ENCODE peak calls at places on chromosomes 1 and 21, in five cellular contexts. One of them, this sample, is unnamed.

GRCh38 chr1:150763631-150764223 is 1.9 kb downstream of the CTSS start:
- DNase-seq in upper lobe of left lung: no peak
- DNase-seq in transverse colon: no peak
- DNase-seq in K562: no peak
- DNase-seq in suprapubic skin: no peak
- DNase-seq in this sample: no peak

GRCh38 chr1:52139817-52140540 is 1.9 kb upstream of the ZFYVE9 start:
- DNase-seq in upper lobe of left lung: no peak
- DNase-seq in transverse colon: no peak
- DNase-seq in K562: no peak
- DNase-seq in suprapubic skin: no peak
- DNase-seq in this sample: no peak

GRCh38 chr1:160428655-160429054 is 28.3 kb downstream of the VANGL2 start:
- DNase-seq in upper lobe of left lung: no peak
- DNase-seq in transverse colon: peak; percentile 75
- DNase-seq in K562: peak; percentile 77
- DNase-seq in suprapubic skin: no peak
- DNase-seq in this sample: peak; percentile 66

GRCh38 chr21:24023936-24024335 is 1583.3 kb downstream of the MRPL39 start:
- DNase-seq in upper lobe of left lung: no peak
- DNase-seq in transverse colon: no peak
- DNase-seq in K562: no peak
- DNase-seq in suprapubic skin: no peak
- DNase-seq in this sample: no peak

GRCh38 chr1:86419277-86419903 is 4.6 kb upstream of the CLCA2 start:
- DNase-seq in upper lobe of left lung: no peak
- DNase-seq in transverse colon: peak; percentile 48
- DNase-seq in K562: peak; percentile 30
- DNase-seq in suprapubic skin: no peak
- DNase-seq in this sample: no peak

GRCh38 chr1:179164494-179164893 is 65.0 kb downstream of the ABL2 start:
- DNase-seq in upper lobe of left lung: no peak
- DNase-seq in transverse colon: no peak
- DNase-seq in K562: no peak
- DNase-seq in suprapubic skin: no peak
- DNase-seq in this sample: no peak

GRCh38 chr1:1004780-1005697 is 5.1 kb upstream of the HES4 start:
- DNase-seq in upper lobe of left lung: peak; percentile 78
- DNase-seq in transverse colon: peak; percentile 36
- DNase-seq in K562: peak; percentile 72
- DNase-seq in suprapubic skin: no peak
- DNase-seq in this sample: peak; percentile 81

GRCh38 chr1:32349211-32349708 is 13.0 kb downstream of the FAM229A start:
- DNase-seq in upper lobe of left lung: no peak
- DNase-seq in transverse colon: peak; percentile 25
- DNase-seq in K562: no peak
- DNase-seq in suprapubic skin: no peak
- DNase-seq in this sample: no peak

GRCh38 chr1:8078176-8078671 is 52.1 kb upstream of the ERRFI1 start:
- DNase-seq in upper lobe of left lung: no peak
- DNase-seq in transverse colon: no peak
- DNase-seq in K562: no peak
- DNase-seq in suprapubic skin: no peak
- DNase-seq in this sample: no peak
- TF ChIP-seq EP300 in upper lobe of left lung: no peak
- TF ChIP-seq EP300 in transverse colon: no peak
- TF ChIP-seq EP300 in K562: no peak
- TF ChIP-seq EP300 in suprapubic skin: peak; percentile 69
- TF ChIP-seq EP300 in this sample: no peak

GRCh38 chr1:84348240-84348555 is 46.7 kb downstream of the SAMD13 start:
- DNase-seq in upper lobe of left lung: no peak
- DNase-seq in transverse colon: no peak
- DNase-seq in K562: no peak
- DNase-seq in suprapubic skin: no peak
- DNase-seq in this sample: no peak
- TF ChIP-seq POLR2AphosphoS5 in upper lobe of left lung: no peak
- TF ChIP-seq POLR2AphosphoS5 in transverse colon: no peak
- TF ChIP-seq POLR2AphosphoS5 in K562: no peak
- TF ChIP-seq POLR2AphosphoS5 in suprapubic skin: no peak
- TF ChIP-seq POLR2AphosphoS5 in this sample: no peak

DNA sequence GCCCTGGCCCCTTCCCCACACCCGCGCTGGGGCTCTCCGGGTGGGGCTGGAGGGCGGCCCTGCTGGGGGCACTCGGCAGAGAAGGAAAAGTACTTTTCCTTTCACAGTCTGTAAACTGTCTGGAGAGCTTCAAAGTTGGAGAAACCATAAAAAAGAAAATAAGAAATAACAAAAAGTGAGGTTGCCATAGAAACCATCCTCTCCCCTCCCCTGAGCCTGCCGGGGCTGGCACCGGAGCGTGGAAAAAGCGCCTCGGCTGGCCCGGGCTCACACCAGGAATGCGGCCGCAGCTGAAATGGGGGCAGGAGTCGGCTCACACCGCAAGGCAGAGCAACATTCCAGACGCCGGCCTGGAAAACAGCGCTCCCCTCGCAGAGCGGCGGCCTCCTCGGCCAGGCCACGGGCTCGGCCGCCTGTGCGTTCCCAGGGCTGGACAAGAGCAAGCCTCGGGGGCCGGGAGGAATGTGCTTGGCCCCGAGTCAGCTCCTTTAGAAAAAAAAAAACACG is 69.2 kb downstream of the MORN1 start:
- DNase-seq in upper lobe of left lung: peak; percentile 92
- DNase-seq in transverse colon: peak; percentile 60
- DNase-seq in K562: no peak
- DNase-seq in suprapubic skin: no peak
- DNase-seq in this sample: peak; percentile 64
- TF ChIP-seq EP300 in upper lobe of left lung: no peak
- TF ChIP-seq EP300 in transverse colon: no peak
- TF ChIP-seq EP300 in K562: no peak
- TF ChIP-seq EP300 in suprapubic skin: no peak
- TF ChIP-seq EP300 in this sample: no peak

GRCh38 chr1:192190066-192190465 is 31.8 kb downstream of the RGS18 start:
- DNase-seq in upper lobe of left lung: no peak
- DNase-seq in transverse colon: no peak
- DNase-seq in K562: no peak
- DNase-seq in suprapubic skin: no peak
- DNase-seq in this sample: no peak
- TF ChIP-seq POLR2AphosphoS5 in upper lobe of left lung: no peak
- TF ChIP-seq POLR2AphosphoS5 in transverse colon: no peak
- TF ChIP-seq POLR2AphosphoS5 in K562: no peak
- TF ChIP-seq POLR2AphosphoS5 in suprapubic skin: no peak
- TF ChIP-seq POLR2AphosphoS5 in this sample: no peak

DNA sequence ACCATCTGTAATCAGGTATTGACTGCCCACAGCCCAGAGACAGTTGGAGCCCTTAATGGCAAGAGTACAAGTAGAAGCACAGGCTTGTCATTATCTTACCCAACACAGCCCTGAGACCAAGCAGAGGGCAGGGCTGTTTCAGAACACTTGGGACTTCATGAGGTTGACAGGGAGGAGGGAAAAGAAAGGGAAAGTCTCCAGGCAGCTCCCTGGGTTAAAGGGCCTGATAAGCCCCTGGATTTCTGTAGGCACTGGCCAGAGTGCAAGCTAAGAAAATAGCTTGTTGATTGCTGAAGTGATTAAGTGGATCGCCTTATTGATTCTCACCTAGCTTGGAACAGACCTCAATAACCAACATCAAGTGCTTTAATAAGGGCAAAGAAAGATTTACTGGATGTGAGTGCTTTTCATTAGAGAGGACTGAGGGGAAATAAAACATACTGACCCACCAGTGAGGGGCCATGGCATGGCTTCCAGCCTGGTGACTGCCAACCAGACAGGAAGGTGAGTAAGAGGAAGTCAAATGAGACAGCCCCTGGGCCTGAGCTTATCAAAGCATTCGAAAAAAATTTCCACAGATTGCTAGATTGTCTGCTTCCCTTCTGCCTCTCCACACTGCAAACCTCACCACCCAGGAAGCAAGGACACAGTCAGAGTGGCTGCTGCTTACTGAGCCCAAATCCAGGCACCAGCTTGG is 121.4 kb upstream of the NFIA start:
- DNase-seq in upper lobe of left lung: no peak
- DNase-seq in transverse colon: no peak
- DNase-seq in K562: no peak
- DNase-seq in suprapubic skin: no peak
- DNase-seq in this sample: no peak
- TF ChIP-seq EP300 in upper lobe of left lung: no peak
- TF ChIP-seq EP300 in transverse colon: no peak
- TF ChIP-seq EP300 in K562: no peak
- TF ChIP-seq EP300 in suprapubic skin: no peak
- TF ChIP-seq EP300 in this sample: no peak

GRCh38 chr1:22737374-22738068 is 26.9 kb downstream of the EPHB2 start:
- DNase-seq in upper lobe of left lung: no peak
- DNase-seq in transverse colon: no peak
- DNase-seq in K562: no peak
- DNase-seq in suprapubic skin: no peak
- DNase-seq in this sample: no peak

GRCh38 chr1:22741118-22741517 is 30.5 kb downstream of the EPHB2 start:
- DNase-seq in upper lobe of left lung: no peak
- DNase-seq in transverse colon: no peak
- DNase-seq in K562: no peak
- DNase-seq in suprapubic skin: no peak
- DNase-seq in this sample: no peak

GRCh38 chr1:22738069-22738435 is 27.4 kb downstream of the EPHB2 start:
- DNase-seq in upper lobe of left lung: no peak
- DNase-seq in transverse colon: no peak
- DNase-seq in K562: no peak
- DNase-seq in suprapubic skin: no peak
- DNase-seq in this sample: no peak

GRCh38 chr1:22738522-22738921 is 27.9 kb downstream of the EPHB2 start:
- DNase-seq in upper lobe of left lung: no peak
- DNase-seq in transverse colon: no peak
- DNase-seq in K562: no peak
- DNase-seq in suprapubic skin: no peak
- DNase-seq in this sample: no peak

DNA sequence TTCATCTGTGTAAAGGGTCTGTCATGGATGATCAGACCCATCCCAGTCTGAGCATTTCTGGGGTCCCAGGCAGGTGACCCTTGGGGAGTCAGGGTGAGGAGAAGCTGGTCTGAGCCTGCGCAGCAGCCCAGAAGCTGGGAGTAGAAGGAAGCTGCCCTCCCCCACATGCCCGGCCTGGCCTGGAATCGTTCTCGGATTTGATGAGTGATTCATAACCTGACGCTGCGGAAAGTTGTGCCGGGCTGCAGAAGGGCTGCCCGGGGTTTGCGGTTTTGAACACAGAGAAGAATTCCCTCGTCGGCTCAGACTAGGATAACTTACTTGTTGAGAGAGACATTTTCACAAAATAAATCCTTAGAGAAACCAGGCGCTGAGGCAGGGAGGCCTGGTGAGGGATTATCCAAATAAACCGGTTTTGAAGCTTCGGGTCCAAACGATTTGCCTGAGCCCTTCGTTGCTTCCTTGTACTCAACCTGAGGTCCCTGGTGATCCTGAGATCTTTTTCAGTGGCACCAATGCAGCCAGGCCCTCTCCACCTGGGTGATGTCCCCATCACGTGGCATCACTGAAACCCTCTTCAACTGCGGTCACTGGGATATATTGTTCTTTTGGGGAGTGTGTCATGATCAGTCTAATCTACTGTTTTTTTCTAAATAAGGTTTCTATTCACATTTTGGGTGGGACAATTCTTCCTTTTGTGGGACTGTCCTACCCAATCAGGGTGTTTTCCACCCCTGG is 29.2 kb downstream of the EPHB2 start:
- DNase-seq in upper lobe of left lung: peak; percentile 52
- DNase-seq in transverse colon: peak; percentile 23
- DNase-seq in K562: peak; percentile 61
- DNase-seq in suprapubic skin: no peak
- DNase-seq in this sample: no peak
- TF ChIP-seq POLR2AphosphoS5 in upper lobe of left lung: no peak
- TF ChIP-seq POLR2AphosphoS5 in transverse colon: no peak
- TF ChIP-seq POLR2AphosphoS5 in K562: no peak
- TF ChIP-seq POLR2AphosphoS5 in suprapubic skin: no peak
- TF ChIP-seq POLR2AphosphoS5 in this sample: no peak

GRCh38 chr1:67194209-67194863 is 28.1 kb downstream of the IL23R start:
- DNase-seq in upper lobe of left lung: no peak
- DNase-seq in transverse colon: no peak
- DNase-seq in K562: no peak
- DNase-seq in suprapubic skin: no peak
- DNase-seq in this sample: no peak
- TF ChIP-seq EP300 in upper lobe of left lung: no peak
- TF ChIP-seq EP300 in transverse colon: no peak
- TF ChIP-seq EP300 in K562: no peak
- TF ChIP-seq EP300 in suprapubic skin: no peak
- TF ChIP-seq EP300 in this sample: no peak

GRCh38 chr1:59149435-59149834 is 147.5 kb upstream of the FGGY start:
- DNase-seq in upper lobe of left lung: no peak
- DNase-seq in transverse colon: no peak
- DNase-seq in K562: no peak
- DNase-seq in suprapubic skin: no peak
- DNase-seq in this sample: no peak

GRCh38 chr1:59154406-59154805 is 142.5 kb upstream of the FGGY start:
- DNase-seq in upper lobe of left lung: no peak
- DNase-seq in transverse colon: no peak
- DNase-seq in K562: no peak
- DNase-seq in suprapubic skin: no peak
- DNase-seq in this sample: no peak

GRCh38 chr1:59151387-59151761 is 145.5 kb upstream of the FGGY start:
- DNase-seq in upper lobe of left lung: no peak
- DNase-seq in transverse colon: no peak
- DNase-seq in K562: no peak
- DNase-seq in suprapubic skin: no peak
- DNase-seq in this sample: no peak

GRCh38 chr1:59151860-59152259 is 145.0 kb upstream of the FGGY start:
- DNase-seq in upper lobe of left lung: no peak
- DNase-seq in transverse colon: no peak
- DNase-seq in K562: no peak
- DNase-seq in suprapubic skin: no peak
- DNase-seq in this sample: no peak

GRCh38 chr1:59150537-59151386 is 146.1 kb upstream of the FGGY start:
- DNase-seq in upper lobe of left lung: no peak
- DNase-seq in transverse colon: peak; percentile 68
- DNase-seq in K562: no peak
- DNase-seq in suprapubic skin: peak; percentile 87
- DNase-seq in this sample: peak; percentile 41
- TF ChIP-seq POLR2AphosphoS5 in upper lobe of left lung: peak; percentile 92
- TF ChIP-seq POLR2AphosphoS5 in transverse colon: peak; percentile 89
- TF ChIP-seq POLR2AphosphoS5 in K562: no peak
- TF ChIP-seq POLR2AphosphoS5 in suprapubic skin: peak; percentile 57
- TF ChIP-seq POLR2AphosphoS5 in this sample: peak; percentile 51